ENCODE peak calls at places on chromosomes 1 and 21, in four cellular contexts. A, T, L and Y are unnamed samples.

GRCh38 chr21:39184050-39184980 is 1.1 kb upstream of the PSMG1 start:
- DNase-seq in A (no peak), L (no peak), T (no peak), Y (no peak)

GRCh38 chr1:2383576-2383975 is 7.8 kb downstream of the MORN1 start:
- DNase-seq in T (no peak), A (no peak), L (no peak), Y (no peak)

GRCh38 chr1:14103878-14104430 is 404.0 kb downstream of the PRDM2 start:
- DNase-seq in L (no peak), T (no peak), A (no peak), Y (no peak)

GRCh38 chr1:11179125-11179524 is 10.0 kb upstream of the ANGPTL7 start:
- DNase-seq in A (no peak), T (no peak), L (no peak), Y (no peak)

GRCh38 chr1:226602186-226603029 is 53.8 kb downstream of the STUM start:
- DNase-seq in T (no peak), A (no peak), L (no peak), Y (no peak)

GRCh38 chr1:46097149-46097472 is 35.3 kb downstream of the PIK3R3 start:
- DNase-seq in T (no peak), A (no peak), L (no peak), Y (no peak)

GRCh38 chr1:38133304-38133703 is 86.7 kb upstream of the POU3F1 start:
- DNase-seq in T (no peak), A (no peak), L (no peak), Y (no peak)

GRCh38 chr1:208528577-208529240 is 284.5 kb upstream of the PLXNA2 start:
- DNase-seq in L (peak; percentile 58), A (no peak), T (no peak), Y (no peak)

GRCh38 chr1:115641762-115642167 is at the start of gene VANGL1:
- DNase-seq in L (peak; percentile 74), T (peak; percentile 77), A (peak; percentile 57), Y (peak; percentile 36)

GRCh38 chr1:180633092-180634045 is 1.5 kb downstream of the XPR1 start:
- DNase-seq in L (peak; percentile 67), T (no peak), A (no peak), Y (no peak)

GRCh38 chr1:99475991-99476532 is 169.9 kb upstream of the PALMD start:
- DNase-seq in A (no peak), L (no peak), T (no peak), Y (no peak)

GRCh38 chr21:32114434-32115063 is 164.3 kb downstream of the MIS18A start:
- DNase-seq in A (no peak), L (no peak), T (no peak), Y (peak; percentile 14)

GRCh38 chr21:44354001-44354405 is 582 bp downstream of the TRPM2 start:
- DNase-seq in L (no peak), T (no peak), A (no peak), Y (no peak)

GRCh38 chr1:211895126-211895759 is 64.7 kb upstream of the LPGAT1 start:
- DNase-seq in L (no peak), T (no peak), A (no peak), Y (no peak)

GRCh38 chr21:38652396-38652795 is 153.3 kb upstream of the ETS2 start:
- DNase-seq in L (no peak), T (no peak), A (no peak), Y (no peak)

GRCh38 chr1:240004086-240004749 is 87.5 kb upstream of the FMN2 start:
- DNase-seq in T (peak; percentile 27), A (peak; percentile 46), L (peak; percentile 27), Y (no peak)

GRCh38 chr1:112956503-112957132 is 622 bp upstream of the SLC16A1 start:
- DNase-seq in T (no peak), A (no peak), L (no peak), Y (no peak)

GRCh38 chr1:228098323-228098931 is 4.7 kb downstream of the C1orf35 start:
- DNase-seq in T (peak; percentile 5), L (no peak), A (no peak), Y (no peak)

GRCh38 chr1:219702551-219703215 is 89.8 kb upstream of the ZC3H11B start:
- DNase-seq in A (no peak), L (peak; percentile 50), T (no peak), Y (no peak)

GRCh38 chr1:31122779-31123178 is 57.3 kb upstream of the PUM1 start:
- DNase-seq in A (no peak), L (no peak), T (no peak), Y (no peak)

GRCh38 chr1:64938991-64939390 is 27.4 kb downstream of the JAK1 start:
- DNase-seq in T (no peak), L (no peak), A (no peak), Y (no peak)

GRCh38 chr1:8047686-8048522 is 21.8 kb upstream of the ERRFI1 start:
- DNase-seq in T (no peak), A (peak; percentile 85), L (no peak), Y (no peak)

GRCh38 chr1:228373004-228373680 is 33.5 kb downstream of the TRIM11 start:
- DNase-seq in L (no peak), A (no peak), T (no peak), Y (no peak)

GRCh38 chr1:168653567-168653966 is 75.4 kb downstream of the DPT start:
- DNase-seq in T (no peak), A (no peak), L (no peak), Y (no peak)

GRCh38 chr1:43439121-43439581 is 14.6 kb downstream of the HYI start:
- DNase-seq in L (no peak), T (no peak), A (no peak), Y (no peak)

GRCh38 chr1:235940282-235940681 is 73.6 kb upstream of the LYST start:
- DNase-seq in L (no peak), A (no peak), T (no peak), Y (no peak)

GRCh38 chr1:151716771-151717631 is at the start of gene CELF3:
- DNase-seq in A (peak; percentile 18), L (peak; percentile 99), T (no peak), Y (peak; percentile 98)

GRCh38 chr1:168396940-168397680 is 116.4 kb downstream of the TBX19 start:
- DNase-seq in T (no peak), L (no peak), A (no peak), Y (no peak)

GRCh38 chr1:94033849-94034248 is 87.1 kb downstream of the ABCA4 start:
- DNase-seq in A (no peak), L (no peak), T (no peak), Y (no peak)

GRCh38 chr1:25799758-25800537 is at the start of gene SELENON:
- DNase-seq in T (peak; percentile 60), L (peak; percentile 68), A (no peak), Y (peak; percentile 33)

GRCh38 chr1:247281001-247281574 is 25.2 kb downstream of the VN1R5 start:
- DNase-seq in L (no peak), T (no peak), A (no peak), Y (no peak)

GRCh38 chr1:88404582-88404981 is 279.5 kb upstream of the PKN2 start:
- DNase-seq in T (no peak), A (no peak), L (no peak), Y (no peak)

GRCh38 chr1:235984041-235984820 is 80.7 kb downstream of the NID1 start:
- DNase-seq in A (no peak), T (no peak), L (no peak), Y (no peak)

GRCh38 chr1:49765034-49765433 is 258.7 kb downstream of the AGBL4 start:
- DNase-seq in A (no peak), T (no peak), L (no peak), Y (no peak)

GRCh38 chr1:23187637-23188036 is 19.0 kb upstream of the LUZP1 start:
- DNase-seq in A (no peak), L (no peak), T (no peak), Y (no peak)

GRCh38 chr1:204723131-204723787 is 37.7 kb upstream of the LRRN2 start:
- DNase-seq in L (peak; percentile 64), T (no peak), A (no peak), Y (peak; percentile 97)

GRCh38 chr1:63276625-63277024 is 45.7 kb upstream of the FOXD3 start:
- DNase-seq in A (no peak), L (peak; percentile 78), T (no peak), Y (no peak)

GRCh38 chr1:112507896-112508241 is 896 bp upstream of the WNT2B start:
- DNase-seq in A (no peak), L (peak; percentile 63), T (peak; percentile 54), Y (no peak)

GRCh38 chr1:175171214-175171913 is 21.2 kb downstream of the KIAA0040 start:
- DNase-seq in L (no peak), T (no peak), A (no peak), Y (no peak)